ENCODE peak calls at places on chromosome 18, in four cellular contexts. One of them, this sample, is unnamed.

GRCh38 chr18:33711514-33711913 is 133.5 kb downstream of the ASXL3 start:
- DNase-seq in HEK293T: no peak
- DNase-seq in WTC11: no peak
- DNase-seq in HepG2: no peak
- DNase-seq in this sample: no peak

GRCh38 chr18:77086656-77087390 is 45.8 kb downstream of the MBP start:
- DNase-seq in HEK293T: no peak
- DNase-seq in WTC11: peak; percentile 52
- DNase-seq in HepG2: no peak
- DNase-seq in this sample: no peak

GRCh38 chr18:48037481-48038271 is 107.2 kb upstream of the SMAD2 start:
- DNase-seq in HEK293T: no peak
- DNase-seq in WTC11: peak; percentile 58
- DNase-seq in HepG2: no peak
- DNase-seq in this sample: no peak

GRCh38 chr18:48138660-48139426 is 208.4 kb upstream of the SMAD2 start:
- DNase-seq in HEK293T: no peak
- DNase-seq in WTC11: no peak
- DNase-seq in HepG2: no peak
- DNase-seq in this sample: no peak

GRCh38 chr18:8261651-8262091 is 347.6 kb upstream of the RAB12 start:
- DNase-seq in HEK293T: no peak
- DNase-seq in WTC11: no peak
- DNase-seq in HepG2: no peak
- DNase-seq in this sample: no peak

GRCh38 chr18:31978616-31979015 is 35.7 kb upstream of the TRAPPC8 start:
- DNase-seq in HEK293T: no peak
- DNase-seq in WTC11: no peak
- DNase-seq in HepG2: no peak
- DNase-seq in this sample: no peak

GRCh38 chr18:9113468-9114149 is 11.1 kb downstream of the NDUFV2 start:
- DNase-seq in HEK293T: no peak
- DNase-seq in WTC11: no peak
- DNase-seq in HepG2: no peak
- DNase-seq in this sample: no peak

GRCh38 chr18:29560270-29560669 is 1383.3 kb upstream of the CDH2 start:
- DNase-seq in HEK293T: no peak
- DNase-seq in WTC11: no peak
- DNase-seq in HepG2: no peak
- DNase-seq in this sample: no peak

GRCh38 chr18:36600548-36600947 is 228.3 kb downstream of the TPGS2 start:
- DNase-seq in HEK293T: no peak
- DNase-seq in WTC11: no peak
- DNase-seq in HepG2: no peak
- DNase-seq in this sample: no peak

DNA sequence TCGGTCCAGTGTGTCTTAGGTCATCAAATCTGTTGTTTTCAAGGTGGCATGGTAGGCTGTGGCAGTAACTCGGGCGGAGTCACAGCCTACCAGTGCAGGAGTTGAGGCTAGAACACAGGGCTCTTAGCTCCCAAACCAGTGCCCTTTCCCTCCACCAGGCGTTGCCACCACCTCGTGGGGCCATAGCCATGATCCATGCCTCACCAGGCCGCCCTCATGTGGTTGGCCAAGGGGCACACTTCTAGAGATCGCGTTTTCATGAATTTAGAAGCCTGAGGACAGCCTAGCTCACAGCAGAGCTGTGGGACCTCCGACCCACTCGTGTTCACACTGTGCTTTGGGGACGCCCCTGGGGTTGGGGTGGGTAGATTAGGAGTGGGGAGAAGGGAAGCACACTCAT is 10.6 kb downstream of the SEC11C start:
- DNase-seq in HEK293T: no peak
- DNase-seq in WTC11: peak; percentile 23
- DNase-seq in HepG2: no peak
- DNase-seq in this sample: no peak
- TF ChIP-seq ELF4 in HEK293T: no peak
- TF ChIP-seq ELF4 in WTC11: no peak
- TF ChIP-seq ELF4 in HepG2: no peak
- TF ChIP-seq ELF4 in this sample: no peak

DNA sequence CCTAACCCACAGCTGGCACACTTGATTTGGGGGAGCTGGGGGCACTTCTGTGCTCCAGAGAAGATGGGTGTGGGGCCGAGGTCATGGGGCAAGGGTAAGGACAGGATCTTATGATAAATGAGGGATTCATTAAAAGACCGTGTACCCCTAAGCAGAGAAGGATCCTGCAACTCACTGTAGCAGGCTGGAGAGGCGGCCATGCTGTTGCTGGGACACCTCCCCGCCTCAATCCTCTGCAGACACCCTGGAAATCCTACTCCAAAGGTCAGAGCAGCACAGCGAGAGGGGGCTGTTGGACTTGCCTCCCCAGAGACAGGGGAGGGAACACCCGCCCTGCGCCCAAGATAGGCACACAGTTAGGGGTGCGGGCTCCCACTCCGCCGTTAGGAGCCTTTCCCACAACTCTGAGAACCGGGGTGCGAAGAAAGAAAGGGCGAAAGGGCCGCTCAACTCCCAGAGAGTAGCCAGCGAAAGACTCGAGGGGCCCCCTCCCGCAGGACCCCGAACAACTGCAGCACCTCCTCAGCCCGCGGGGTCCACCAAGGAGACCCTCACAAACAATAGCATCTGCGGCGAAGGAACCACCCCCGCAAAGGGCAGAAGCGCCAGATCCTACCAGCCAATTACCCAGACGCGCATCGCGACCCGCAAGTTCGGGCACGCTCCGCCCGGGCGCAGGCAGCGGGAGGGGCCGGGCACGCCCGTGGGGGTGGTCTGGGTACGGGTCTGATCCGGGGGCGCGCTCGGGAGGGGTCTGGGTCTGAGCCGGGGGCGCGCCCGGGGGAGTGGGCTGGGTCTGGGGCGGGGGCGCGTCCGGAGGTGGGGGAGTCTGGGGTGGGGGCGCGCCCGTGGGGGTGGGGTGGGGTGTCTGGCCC is 1.3 kb downstream of the PARD6G start:
- DNase-seq in HEK293T: peak; percentile 17
- DNase-seq in WTC11: peak; percentile 75
- DNase-seq in HepG2: no peak
- DNase-seq in this sample: no peak
- TF ChIP-seq ELF4 in HEK293T: no peak
- TF ChIP-seq ELF4 in WTC11: no peak
- TF ChIP-seq ELF4 in HepG2: no peak
- TF ChIP-seq ELF4 in this sample: no peak

GRCh38 chr18:58015045-58015444 is 29.0 kb upstream of the NEDD4L start:
- DNase-seq in HEK293T: no peak
- DNase-seq in WTC11: no peak
- DNase-seq in HepG2: no peak
- DNase-seq in this sample: no peak
- TF ChIP-seq ELF4 in HEK293T: no peak
- TF ChIP-seq ELF4 in WTC11: no peak
- TF ChIP-seq ELF4 in HepG2: no peak
- TF ChIP-seq ELF4 in this sample: no peak

DNA sequence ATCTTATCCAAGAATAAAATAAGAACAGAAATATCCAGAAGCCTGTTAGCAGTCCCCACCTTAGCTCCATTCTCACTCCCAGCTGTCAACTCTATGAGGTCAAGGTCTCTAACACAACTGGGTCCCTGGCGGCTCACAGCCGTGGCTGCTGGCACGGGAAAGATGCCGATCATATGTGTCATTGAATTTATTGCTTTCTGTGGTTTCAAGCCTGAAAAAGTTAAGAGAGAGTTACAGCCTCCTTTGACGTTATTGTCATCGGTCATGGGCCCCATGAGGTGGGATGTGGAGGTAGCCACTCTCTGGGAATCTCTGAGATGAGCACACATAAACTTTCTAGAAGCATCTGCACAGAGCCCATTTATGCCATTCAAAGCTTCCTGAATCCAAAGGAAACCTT is 28.7 kb upstream of the CABLES1 start:
- DNase-seq in HEK293T: peak; percentile 55
- DNase-seq in WTC11: no peak
- DNase-seq in HepG2: peak; percentile 78
- DNase-seq in this sample: no peak
- TF ChIP-seq ELF4 in HEK293T: no peak
- TF ChIP-seq ELF4 in WTC11: no peak
- TF ChIP-seq ELF4 in HepG2: no peak
- TF ChIP-seq ELF4 in this sample: no peak

GRCh38 chr18:21916594-21916993 is 176.0 kb downstream of the MIB1 start:
- DNase-seq in HEK293T: no peak
- DNase-seq in WTC11: no peak
- DNase-seq in HepG2: no peak
- DNase-seq in this sample: no peak
- TF ChIP-seq ELF4 in HEK293T: no peak
- TF ChIP-seq ELF4 in WTC11: no peak
- TF ChIP-seq ELF4 in HepG2: no peak
- TF ChIP-seq ELF4 in this sample: no peak

GRCh38 chr18:79585395-79586370 is 93.9 kb upstream of the CTDP1 start:
- DNase-seq in HEK293T: no peak
- DNase-seq in WTC11: no peak
- DNase-seq in HepG2: no peak
- DNase-seq in this sample: peak; percentile 36
- TF ChIP-seq ELF4 in HEK293T: no peak
- TF ChIP-seq ELF4 in WTC11: no peak
- TF ChIP-seq ELF4 in HepG2: no peak
- TF ChIP-seq ELF4 in this sample: no peak

GRCh38 chr18:62876106-62876505 is 160.8 kb downstream of the PHLPP1 start:
- DNase-seq in HEK293T: no peak
- DNase-seq in WTC11: no peak
- DNase-seq in HepG2: no peak
- DNase-seq in this sample: no peak
- TF ChIP-seq ELF4 in HEK293T: no peak
- TF ChIP-seq ELF4 in WTC11: no peak
- TF ChIP-seq ELF4 in HepG2: no peak
- TF ChIP-seq ELF4 in this sample: no peak

GRCh38 chr18:666628-667027 is 9.2 kb downstream of the TYMS start:
- DNase-seq in HEK293T: no peak
- DNase-seq in WTC11: no peak
- DNase-seq in HepG2: no peak
- DNase-seq in this sample: no peak
- TF ChIP-seq ELF4 in HEK293T: no peak
- TF ChIP-seq ELF4 in WTC11: no peak
- TF ChIP-seq ELF4 in HepG2: no peak
- TF ChIP-seq ELF4 in this sample: no peak

GRCh38 chr18:49609416-49610284 is 47.8 kb downstream of the LIPG start:
- DNase-seq in HEK293T: no peak
- DNase-seq in WTC11: no peak
- DNase-seq in HepG2: no peak
- DNase-seq in this sample: no peak
- TF ChIP-seq ELF4 in HEK293T: no peak
- TF ChIP-seq ELF4 in WTC11: no peak
- TF ChIP-seq ELF4 in HepG2: no peak
- TF ChIP-seq ELF4 in this sample: no peak

DNA sequence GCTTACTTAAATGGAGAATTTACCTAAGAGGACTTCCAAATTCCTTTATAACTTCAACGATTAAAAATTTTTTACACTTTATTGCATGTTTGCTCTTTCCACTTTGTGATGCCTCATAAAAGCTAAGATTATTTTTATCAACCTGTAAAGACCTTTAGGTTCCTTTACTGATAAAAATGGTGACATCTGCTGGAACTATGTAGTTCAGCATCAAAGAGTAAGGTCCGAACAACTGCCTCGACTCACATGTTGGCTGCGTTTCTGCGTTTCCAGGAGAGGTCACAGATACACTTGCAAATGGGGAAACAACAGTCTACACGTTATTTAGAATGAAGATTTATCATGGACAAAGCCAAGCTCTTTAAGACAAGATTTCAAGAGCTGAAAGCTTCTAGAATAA is 18.8 kb upstream of the TMX3 start:
- DNase-seq in HEK293T: no peak
- DNase-seq in WTC11: no peak
- DNase-seq in HepG2: no peak
- DNase-seq in this sample: no peak
- TF ChIP-seq ELF4 in HEK293T: no peak
- TF ChIP-seq ELF4 in WTC11: no peak
- TF ChIP-seq ELF4 in HepG2: no peak
- TF ChIP-seq ELF4 in this sample: no peak

This sample was measured in K562.